ENCODE peak calls at places on chromosome 9, in eight cellular contexts. I is HCT116, T is K562, V is A549, C is HepG2, E is GM12878, P is H1, S is endothelial cell of umbilical vein. L is an unnamed sample.

GRCh38 chr9:90916147-90916734 is 114.6 kb downstream of the SYK start:
- DNase-seq in I (no peak), C (no peak), S (no peak), P (no peak), T (no peak), V (no peak), E (no peak), L (no peak)

GRCh38 chr9:7234144-7234543 is 476.4 kb downstream of the KDM4C start:
- DNase-seq in E (no peak), C (peak), T (peak), I (peak), S (peak), V (peak), P (peak), L (peak)

GRCh38 chr9:101995231-101995630 is 256.8 kb upstream of the GRIN3A start:
- DNase-seq in P (no peak), S (no peak), E (no peak), T (no peak), C (no peak), I (no peak), V (peak), L (no peak)

GRCh38 chr9:91063471-91063870 is 261.9 kb downstream of the SYK start:
- DNase-seq in S (no peak), C (no peak), E (no peak), T (no peak), P (no peak), I (no peak), V (no peak), L (no peak)

GRCh38 chr9:33147770-33148169 is 19.4 kb downstream of the B4GALT1 start:
- DNase-seq in T (no peak), V (no peak), E (no peak), I (no peak), C (no peak), P (no peak), S (no peak), L (peak)

GRCh38 chr9:113966394-113966793 is 90.3 kb downstream of the ZNF618 start:
- DNase-seq in S (no peak), T (no peak), I (no peak), C (peak), V (no peak), P (no peak), E (no peak), L (no peak)

GRCh38 chr9:84742261-84742660 is 72.7 kb downstream of the NTRK2 start:
- DNase-seq in V (no peak), E (no peak), S (no peak), I (no peak), T (no peak), C (no peak), P (no peak), L (no peak)

GRCh38 chr9:38720083-38720755 is at the start of gene FAM240B:
- DNase-seq in C (no peak), E (no peak), T (no peak), S (no peak), I (no peak), V (no peak), P (no peak), L (no peak)

GRCh38 chr9:88652876-88653275 is 117.9 kb downstream of the NXNL2 start:
- DNase-seq in E (no peak), T (no peak), I (no peak), V (no peak), C (no peak), S (no peak), P (no peak), L (no peak)

GRCh38 chr9:79572891-79573696 is 1.3 kb downstream of the TLE4 start:
- DNase-seq in E (no peak), C (no peak), I (no peak), P (no peak), V (peak), S (peak), T (peak), L (peak)

GRCh38 chr9:128034821-128035764 is 32.0 kb downstream of the NAIF1 start:
- DNase-seq in I (peak), P (peak), S (peak), C (peak), V (peak), T (peak), E (peak), L (peak)

DNA sequence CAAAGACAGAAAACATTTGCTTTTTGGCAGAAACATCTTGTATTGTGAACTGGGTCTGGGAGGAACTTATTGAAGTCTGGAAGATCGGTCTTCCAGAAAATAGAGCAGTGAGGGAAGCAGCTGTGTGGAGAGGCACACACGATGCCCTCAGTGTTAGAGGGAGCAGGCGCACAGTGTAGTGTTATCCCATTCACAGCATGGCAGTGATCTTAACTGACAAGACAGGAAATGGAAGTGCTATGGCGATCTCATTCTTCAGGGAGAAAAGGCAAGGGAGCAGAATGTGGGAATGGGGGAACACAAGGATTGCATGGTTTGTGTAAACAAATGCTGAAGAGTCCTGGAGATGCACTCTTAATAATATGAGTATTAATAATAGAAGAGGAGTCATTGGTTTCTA is 161.0 kb downstream of the PBX3 start:
- DNase-seq in S (no peak), I (no peak), P (no peak), T (no peak), V (no peak), E (no peak), C (no peak), L (no peak)
- TF ChIP-seq MAX in S (no peak), I (no peak), P (no peak), T (no peak), V (no peak), E (no peak), C (no peak), L (no peak)

GRCh38 chr9:83418283-83418682 is 119.9 kb downstream of the FRMD3 start:
- DNase-seq in C (no peak), E (no peak), T (no peak), S (no peak), I (no peak), V (no peak), P (no peak), L (no peak)
- TF ChIP-seq MAX in C (no peak), E (no peak), T (no peak), S (no peak), I (no peak), V (no peak), P (no peak), L (no peak)

GRCh38 chr9:137267933-137268355 is 9.6 kb upstream of the TOR4A start:
- DNase-seq in C (no peak), S (no peak), I (no peak), T (no peak), V (no peak), E (peak), P (no peak), L (peak)
- TF ChIP-seq MAX in C (no peak), S (no peak), I (no peak), T (no peak), V (no peak), E (no peak), P (no peak), L (no peak)

GRCh38 chr9:131677051-131677444 is 62.8 kb downstream of the RAPGEF1 start:
- DNase-seq in T (no peak), V (no peak), E (no peak), C (no peak), S (no peak), I (no peak), P (no peak), L (no peak)

GRCh38 chr9:131678499-131679111 is 61.3 kb downstream of the RAPGEF1 start:
- DNase-seq in S (peak), E (peak), P (no peak), V (peak), C (peak), T (peak), I (peak), L (peak)

GRCh38 chr9:131677445-131678180 is 62.3 kb downstream of the RAPGEF1 start:
- DNase-seq in T (no peak), I (no peak), P (no peak), S (peak), E (peak), V (no peak), C (peak), L (peak)

GRCh38 chr9:131682261-131682660 is 57.6 kb downstream of the RAPGEF1 start:
- DNase-seq in V (no peak), T (no peak), I (no peak), E (no peak), P (no peak), C (no peak), S (peak), L (no peak)

DNA sequence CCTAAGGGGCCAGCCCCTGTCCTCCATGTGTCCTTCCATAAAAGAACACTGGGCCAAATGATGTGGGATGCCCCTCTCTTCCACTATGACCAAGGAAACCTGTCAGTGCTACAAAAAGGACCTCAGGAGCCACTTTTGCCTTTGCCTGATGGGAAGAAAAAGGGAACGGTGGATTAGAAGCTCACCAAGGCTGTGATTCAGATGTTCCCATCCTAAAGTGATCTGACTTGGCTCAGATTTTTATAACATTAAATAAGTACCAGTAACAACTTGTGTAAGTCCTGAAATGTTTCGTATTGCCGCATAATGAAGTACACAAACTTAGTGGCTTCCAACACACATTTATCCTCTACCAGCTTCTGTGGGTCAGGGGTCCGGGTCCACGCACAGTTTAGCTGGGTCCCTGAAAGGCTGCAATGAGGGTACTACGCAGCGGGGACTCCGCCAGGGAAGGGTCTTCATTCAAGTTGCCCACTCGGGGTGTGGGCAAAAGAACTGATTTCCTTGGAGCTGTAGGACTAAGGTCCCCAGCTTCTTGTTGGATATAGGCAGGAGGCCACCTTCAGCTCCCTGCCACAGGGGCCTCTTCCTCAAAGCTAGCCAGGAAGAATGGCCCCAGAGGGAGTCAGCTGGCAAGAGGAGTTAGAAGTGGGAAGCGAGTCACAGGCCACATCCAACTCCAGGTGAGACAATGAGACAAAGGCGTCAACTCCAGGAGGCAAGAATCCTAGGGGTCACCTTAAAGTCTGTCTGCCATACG is 60.4 kb downstream of the RAPGEF1 start:
- DNase-seq in S (no peak), E (no peak), C (no peak), I (no peak), T (no peak), V (no peak), P (no peak), L (no peak)
- TF ChIP-seq MAX in S (no peak), E (no peak), C (no peak), I (peak), T (no peak), V (no peak), P (no peak), L (no peak)